ENCODE peak calls at places on chromosomes 4 and X, in seven cellular contexts. R is GM23338, N is sciatic nerve, E is EL, K is ascending aorta, Q is heart left ventricle, I is nucleus accumbens. O is an unnamed sample.

GRCh38 chr4:19167321-19167720 is 1084.4 kb upstream of the SLIT2 start:
- DNase-seq in R (no peak), N (no peak), E (no peak), K (no peak), Q (no peak), I (no peak), O (no peak)

GRCh38 chr4:38563703-38564490 is 100.1 kb upstream of the KLF3 start:
- DNase-seq in R (no peak), N (no peak), E (no peak), K (no peak), Q (no peak), I (no peak), O (no peak)

GRCh38 chr4:147846318-147847135 is 114.6 kb downstream of the ARHGAP10 start:
- DNase-seq in R (no peak), N (no peak), E (no peak), K (no peak), Q (no peak), I (no peak), O (no peak)

GRCh38 chr4:77240469-77241066 is 83.6 kb downstream of the CCNG2 start:
- DNase-seq in R (peak; percentile 93), N (peak; percentile 77), E (peak; percentile 45), K (no peak), Q (peak; percentile 26), I (no peak), O (peak; percentile 46)

GRCh38 chr4:2252530-2252924 is 9.4 kb downstream of the MXD4 start:
- DNase-seq in R (no peak), N (no peak), E (no peak), K (no peak), Q (peak; percentile 14), I (no peak), O (peak; percentile 13)

GRCh38 chr4:176270669-176271068 is 1.6 kb upstream of the ASB5 start:
- DNase-seq in R (no peak), N (no peak), E (peak; percentile 99), K (no peak), Q (no peak), I (no peak), O (no peak)

GRCh38 chrX:48003367-48003757 is 427 bp downstream of the ZNF182 start:
- DNase-seq in R (no peak), N (no peak), E (peak; percentile 1), K (no peak), Q (no peak), I (no peak), O (no peak)

GRCh38 chrX:10048695-10049094 is 81.5 kb downstream of the CLDN34 start:
- DNase-seq in R (no peak), N (peak; percentile 26), E (no peak), K (no peak), Q (no peak), I (no peak), O (no peak)